ENCODE peak calls at places on chromosomes 16 and 17, in ten cellular contexts. U is heart left ventricle; Z is GM13976; L is HEK293T; E is caudate nucleus; X is T follicular helper cell; P is stimulated activated CD4-positive, alpha-beta T cell treated with anti-CD3 and anti-CD28 coated beads, Interleukin-12 subunit alpha, Interleukin-12 subunit beta, amount 100 ng/mL, for 4 hours; V is Caki2; Y is T-helper 2 cell; K is C1 segment of cervical spinal cord. G is an unnamed sample.

GRCh38 chr17:78409191-78409621 is 30.8 kb downstream of the PGS1 start:
- DNase-seq in Z (no peak), U (no peak), V (peak), K (no peak), X (no peak), E (no peak), Y (no peak), P (no peak), L (no peak), G (no peak)

GRCh38 chr17:53101706-53102105 is 721.0 kb upstream of the KIF2B start:
- DNase-seq in E (no peak), X (no peak), Z (no peak), L (no peak), V (no peak), K (no peak), U (no peak), Y (no peak), P (no peak), G (no peak)

GRCh38 chr17:41536741-41537613 is 8.9 kb upstream of the KRT19 start:
- DNase-seq in Z (no peak), L (no peak), U (no peak), K (no peak), Y (no peak), X (no peak), V (no peak), P (no peak), E (no peak), G (no peak)

GRCh38 chr16:58451263-58451662 is 48.7 kb upstream of the NDRG4 start:
- DNase-seq in K (no peak), E (peak), X (no peak), L (no peak), P (no peak), Z (no peak), Y (no peak), V (no peak), U (no peak), G (no peak)

GRCh38 chr16:13833510-13833909 is 86.4 kb upstream of the ERCC4 start:
- DNase-seq in X (no peak), L (no peak), E (no peak), Y (no peak), Z (no peak), P (no peak), V (no peak), U (no peak), K (no peak), G (no peak)

GRCh38 chr16:68084504-68085258 is 489 bp upstream of the NFATC3 start:
- DNase-seq in P (peak), X (peak), E (peak), L (peak), Z (peak), K (peak), V (no peak), U (peak), Y (peak), G (peak)

GRCh38 chr16:14510581-14510938 is 119.5 kb downstream of the PARN start:
- DNase-seq in L (no peak), P (no peak), K (no peak), X (no peak), U (no peak), Y (no peak), Z (no peak), V (no peak), E (no peak), G (no peak)

GRCh38 chr17:36901506-36901905 is 35.8 kb upstream of the LHX1 start:
- DNase-seq in Y (no peak), Z (no peak), U (no peak), P (no peak), E (no peak), V (peak), K (no peak), L (no peak), X (no peak), G (no peak)